ENCODE peak calls at places on chromosomes 5 and 9, in eight cellular contexts. Q is pancreas; J is heart left ventricle; D is suprapubic skin; W is CD4-positive, alpha-beta T cell; U is adrenal gland; V is A549; M is lung. C is an unnamed sample.

GRCh38 chr9:95073042-95073607 is 244.4 kb downstream of the FANCC start:
- DNase-seq in Q (no peak), J (no peak), D (no peak), W (no peak), U (peak), V (peak), M (no peak), C (peak)

GRCh38 chr9:32533338-32533737 is 7.3 kb upstream of the RIGI start:
- DNase-seq in Q (no peak), J (no peak), D (no peak), W (no peak), U (no peak), V (no peak), M (no peak), C (no peak)

GRCh38 chr5:1737790-1738405 is 61.7 kb downstream of the MRPL36 start:
- DNase-seq in Q (no peak), J (no peak), D (no peak), W (peak), U (peak), V (peak), M (no peak), C (peak)

GRCh38 chr5:75053286-75054109 is 1.1 kb upstream of the GCNT4 start:
- DNase-seq in Q (peak), J (peak), D (peak), W (peak), U (peak), V (peak), M (peak), C (peak)

GRCh38 chr9:76373173-76373771 is 21.0 kb downstream of the RFK start:
- DNase-seq in Q (peak), J (peak), D (no peak), W (no peak), U (peak), V (peak), M (no peak), C (peak)

GRCh38 chr5:38751103-38751502 is 94.7 kb upstream of the OSMR start:
- DNase-seq in Q (no peak), J (no peak), D (no peak), W (no peak), U (no peak), V (no peak), M (no peak), C (no peak)

GRCh38 chr9:133351908-133352634 is 4.1 kb downstream of the RPL7A start:
- DNase-seq in Q (no peak), J (peak), D (no peak), W (no peak), U (peak), V (peak), M (no peak), C (no peak)

GRCh38 chr9:37350486-37351190 is 71.9 kb upstream of the GRHPR start:
- DNase-seq in Q (no peak), J (no peak), D (no peak), W (no peak), U (no peak), V (no peak), M (no peak), C (no peak)

GRCh38 chr5:74035521-74035937 is 409.5 kb downstream of the ARHGEF28 start:
- DNase-seq in Q (no peak), J (no peak), D (no peak), W (no peak), U (peak), V (peak), M (peak), C (no peak)

GRCh38 chr5:151039665-151040064 is 19.3 kb downstream of the GPX3 start:
- DNase-seq in Q (no peak), J (no peak), D (no peak), W (no peak), U (no peak), V (no peak), M (no peak), C (no peak)

GRCh38 chr9:124839612-124840299 is 13.5 kb upstream of the WDR38 start:
- DNase-seq in Q (no peak), J (no peak), D (no peak), W (no peak), U (no peak), V (peak), M (no peak), C (no peak)

GRCh38 chr5:151595411-151595826 is 4.3 kb upstream of the FAT2 start:
- DNase-seq in Q (no peak), J (peak), D (no peak), W (no peak), U (no peak), V (no peak), M (no peak), C (no peak)

GRCh38 chr5:94440015-94440414 is 178.4 kb downstream of the KIAA0825 start:
- DNase-seq in Q (no peak), J (no peak), D (no peak), W (no peak), U (no peak), V (no peak), M (no peak), C (no peak)

GRCh38 chr9:38620483-38621433 is at the start of gene ANKRD18A:
- DNase-seq in Q (peak), J (peak), D (peak), W (peak), U (peak), V (peak), M (peak), C (no peak)

GRCh38 chr5:139402561-139403158 is 1.2 kb downstream of the SPATA24 start:
- DNase-seq in Q (peak), J (no peak), D (no peak), W (no peak), U (peak), V (peak), M (no peak), C (no peak)

GRCh38 chr5:132059043-132059695 is 1.3 kb upstream of the IL3 start:
- DNase-seq in Q (no peak), J (peak), D (peak), W (peak), U (peak), V (no peak), M (no peak), C (peak)

GRCh38 chr5:110070836-110071235 is 381.1 kb downstream of the MAN2A1 start:
- DNase-seq in Q (no peak), J (no peak), D (no peak), W (no peak), U (no peak), V (no peak), M (no peak), C (no peak)

GRCh38 chr5:136013559-136013958 is 15.2 kb upstream of the TGFBI start:
- DNase-seq in Q (no peak), J (no peak), D (no peak), W (no peak), U (no peak), V (no peak), M (no peak), C (no peak)

GRCh38 chr9:129653819-129654528 is 11.5 kb upstream of the PRRX2 start:
- DNase-seq in Q (no peak), J (no peak), D (no peak), W (no peak), U (no peak), V (no peak), M (no peak), C (no peak)

GRCh38 chr9:89883401-89884341 is 278.9 kb downstream of the GADD45G start:
- DNase-seq in Q (no peak), J (no peak), D (peak), W (no peak), U (peak), V (no peak), M (no peak), C (peak)

GRCh38 chr9:93319301-93319991 is 132.0 kb upstream of the FAM120A start:
- DNase-seq in Q (no peak), J (no peak), D (no peak), W (no peak), U (no peak), V (no peak), M (no peak), C (no peak)

GRCh38 chr5:174589011-174589410 is 135.4 kb upstream of the MSX2 start:
- DNase-seq in Q (no peak), J (no peak), D (no peak), W (no peak), U (no peak), V (peak), M (no peak), C (no peak)

GRCh38 chr5:174583071-174583470 is 141.3 kb upstream of the MSX2 start:
- DNase-seq in Q (no peak), J (no peak), D (no peak), W (no peak), U (no peak), V (no peak), M (no peak), C (no peak)

GRCh38 chr5:174589599-174589998 is 134.8 kb upstream of the MSX2 start:
- DNase-seq in Q (no peak), J (no peak), D (no peak), W (no peak), U (no peak), V (no peak), M (no peak), C (no peak)

GRCh38 chr5:174581483-174581882 is 142.9 kb upstream of the MSX2 start:
- DNase-seq in Q (no peak), J (no peak), D (no peak), W (no peak), U (no peak), V (peak), M (no peak), C (no peak)

DNA sequence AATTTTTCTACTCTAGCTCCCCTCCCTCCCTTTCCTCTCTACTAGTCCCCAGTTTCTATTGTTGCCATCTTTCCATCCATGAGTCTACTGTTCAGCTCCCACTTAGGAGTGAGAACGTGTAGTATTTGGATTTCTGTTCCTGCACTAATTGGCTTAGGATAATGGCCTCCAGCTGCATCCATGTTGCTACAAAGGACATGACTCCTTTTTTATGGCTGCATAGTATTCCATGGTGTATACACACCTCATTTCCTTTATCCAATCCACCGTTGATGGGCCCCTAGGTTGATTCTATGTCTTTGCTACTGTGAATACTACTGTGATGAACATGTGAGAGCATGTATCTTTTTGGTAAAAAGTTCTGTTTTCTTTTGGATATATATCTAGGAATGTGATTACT is 138.9 kb upstream of the MSX2 start:
- DNase-seq in Q (no peak), J (no peak), D (no peak), W (no peak), U (no peak), V (no peak), M (no peak), C (no peak)
- H3K27ac ChIP-seq in Q (no peak), J (no peak), D (no peak), W (no peak), U (no peak), V (no peak), M (no peak), C (no peak)

GRCh38 chr5:376951-377325 is 55.4 kb downstream of the AHRR start:
- DNase-seq in Q (no peak), J (no peak), D (no peak), W (no peak), U (peak), V (no peak), M (no peak), C (no peak)
- H3K27ac ChIP-seq in Q (no peak), J (no peak), D (no peak), W (no peak), U (no peak), V (no peak), M (no peak), C (no peak)

GRCh38 chr5:88394531-88395185 is 126.0 kb upstream of the TMEM161B start:
- DNase-seq in Q (no peak), J (no peak), D (no peak), W (no peak), U (no peak), V (no peak), M (no peak), C (no peak)
- H3K27ac ChIP-seq in Q (no peak), J (no peak), D (no peak), W (no peak), U (no peak), V (no peak), M (no peak), C (no peak)

GRCh38 chr9:114395196-114395595 is 7.4 kb upstream of the AKNA start:
- DNase-seq in Q (no peak), J (no peak), D (no peak), W (no peak), U (no peak), V (no peak), M (no peak), C (no peak)
- H3K27ac ChIP-seq in Q (no peak), J (no peak), D (no peak), W (peak), U (peak), V (no peak), M (no peak), C (peak)

DNA sequence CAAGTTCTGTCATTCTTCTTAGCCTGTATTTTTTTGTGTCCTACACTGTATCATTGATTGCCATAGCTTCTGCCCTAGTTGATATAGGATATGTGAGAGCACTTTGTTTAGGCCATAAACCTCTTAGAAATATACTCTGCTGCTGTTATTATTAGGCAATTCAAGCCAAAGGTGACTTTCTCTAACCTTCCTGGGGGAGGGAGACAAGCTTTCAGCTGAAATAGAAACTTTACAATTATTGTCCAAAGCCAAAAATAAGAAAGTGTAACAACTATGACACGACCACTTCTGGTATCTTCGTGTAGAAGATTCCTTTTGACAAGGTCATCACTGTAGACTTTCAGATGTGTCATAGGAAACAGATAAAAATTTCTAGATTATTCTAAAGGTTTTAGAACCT is 12.2 kb upstream of the CSNK1A1 start:
- DNase-seq in Q (no peak), J (no peak), D (no peak), W (no peak), U (no peak), V (no peak), M (no peak), C (no peak)
- H3K27ac ChIP-seq in Q (no peak), J (peak), D (peak), W (no peak), U (peak), V (peak), M (peak), C (peak)

GRCh38 chr5:103112910-103113309 is 7.0 kb downstream of the GIN1 start:
- DNase-seq in Q (no peak), J (no peak), D (no peak), W (no peak), U (no peak), V (no peak), M (no peak), C (no peak)
- H3K27ac ChIP-seq in Q (no peak), J (no peak), D (no peak), W (no peak), U (no peak), V (no peak), M (no peak), C (no peak)

GRCh38 chr5:7468742-7469141 is 72.8 kb downstream of the ADCY2 start:
- DNase-seq in Q (no peak), J (no peak), D (no peak), W (no peak), U (no peak), V (no peak), M (no peak), C (no peak)
- H3K27ac ChIP-seq in Q (no peak), J (no peak), D (no peak), W (no peak), U (no peak), V (no peak), M (no peak), C (no peak)

DNA sequence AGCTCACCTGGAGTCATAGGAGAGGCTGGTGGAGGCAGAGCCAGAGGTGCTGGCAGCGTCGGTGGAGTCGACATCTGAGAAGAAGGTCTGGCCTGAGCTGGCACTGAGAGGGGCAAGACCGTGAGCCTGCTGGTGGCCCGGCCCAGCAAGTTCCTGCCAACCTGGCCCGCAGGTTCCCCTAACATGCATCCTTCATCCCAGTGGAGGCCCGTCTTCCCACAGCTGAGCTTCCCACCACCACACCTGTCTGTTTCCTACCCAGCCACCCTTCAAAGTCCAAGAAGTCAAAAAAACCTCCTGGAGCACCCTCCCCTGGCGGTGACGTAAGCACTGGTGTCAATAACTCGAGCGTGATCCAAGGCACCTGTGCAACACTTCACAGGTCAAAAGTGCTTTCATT is 16.9 kb downstream of the PHF19 start:
- DNase-seq in Q (no peak), J (no peak), D (no peak), W (no peak), U (no peak), V (no peak), M (no peak), C (no peak)
- H3K27ac ChIP-seq in Q (no peak), J (no peak), D (no peak), W (no peak), U (no peak), V (no peak), M (no peak), C (no peak)